ENCODE peak calls at places on chromosomes 1 and 21, in seven cellular contexts. D, Y, I, A, J, K and O are unnamed samples. For H3K4me1, the result is how much of the 10 kb centered on the place peaks cover.

GRCh38 chr21:41834926-41835663 is 44.0 kb downstream of the PRDM15 start:
- DNase-seq in D (no peak), J (no peak), K (no peak), A (no peak), Y (no peak), I (no peak), O (no peak)

GRCh38 chr1:108049083-108049819 is 84.3 kb upstream of the VAV3 start:
- DNase-seq in I (no peak), A (peak), Y (peak), D (no peak), K (no peak), J (no peak), O (no peak)

GRCh38 chr1:236808005-236808404 is 12.9 kb downstream of the MTR start:
- DNase-seq in J (no peak), I (peak), A (no peak), Y (no peak), D (no peak), K (no peak), O (no peak)

GRCh38 chr1:1162597-1163537 is 10.8 kb upstream of the TTLL10 start:
- DNase-seq in J (no peak), A (no peak), Y (no peak), I (no peak), D (peak), K (no peak), O (peak)

GRCh38 chr1:47693115-47693514 is 255.3 kb downstream of the FOXD2 start:
- DNase-seq in K (no peak), I (no peak), J (no peak), Y (no peak), A (no peak), D (no peak), O (no peak)

GRCh38 chr1:24203404-24203803 is 16.3 kb upstream of the IFNLR1 start:
- DNase-seq in A (no peak), K (no peak), I (no peak), J (peak), D (no peak), Y (no peak), O (no peak)

GRCh38 chr1:153816283-153816904 is 41.2 kb downstream of the SLC27A3 start:
- DNase-seq in A (no peak), J (no peak), K (no peak), Y (no peak), I (no peak), D (no peak), O (no peak)

GRCh38 chr1:175890958-175891357 is 147.6 kb upstream of the TNR start:
- DNase-seq in K (no peak), I (no peak), Y (no peak), A (no peak), J (no peak), D (no peak), O (no peak)

GRCh38 chr1:52032785-52033131 is 852 bp downstream of the KTI12 start:
- DNase-seq in J (peak), K (no peak), D (peak), A (peak), I (peak), Y (peak), O (peak)

GRCh38 chr1:245837741-245838140 is 669.3 kb downstream of the SMYD3 start:
- DNase-seq in D (no peak), Y (no peak), A (no peak), I (peak), K (no peak), J (no peak), O (no peak)

DNA sequence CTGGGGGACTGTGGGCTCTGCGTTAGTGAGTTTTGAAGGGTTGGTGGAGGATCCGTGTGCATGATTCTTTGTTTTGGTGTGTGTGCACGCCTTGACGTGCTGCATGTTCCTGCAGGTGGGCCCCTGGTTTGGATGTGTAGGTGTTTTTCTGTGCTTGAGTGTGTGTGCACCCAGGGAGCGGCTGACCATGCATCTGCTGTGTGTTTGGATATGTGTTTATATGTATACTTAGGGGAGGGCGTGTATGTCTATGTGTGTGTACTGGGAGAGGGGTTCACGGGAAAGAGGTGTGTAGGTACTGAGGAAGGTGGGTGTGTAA is 1.1 kb downstream of the VANGL2 start:
- DNase-seq in Y (no peak), A (no peak), J (no peak), I (no peak), K (no peak), D (no peak), O (no peak)
- H3K4me1 ChIP-seq in Y (under half), A (under half), J (under half), I (under half), K (half or more), D (under half), O (under half)

GRCh38 chr1:42957229-42957879 is 1.3 kb downstream of the SLC2A1 start:
- DNase-seq in K (no peak), Y (no peak), A (no peak), I (no peak), D (no peak), J (no peak), O (no peak)
- H3K4me1 ChIP-seq in K (half or more), Y (under half), A (under half), I (under half), D (under half), J (half or more), O (half or more)

DNA sequence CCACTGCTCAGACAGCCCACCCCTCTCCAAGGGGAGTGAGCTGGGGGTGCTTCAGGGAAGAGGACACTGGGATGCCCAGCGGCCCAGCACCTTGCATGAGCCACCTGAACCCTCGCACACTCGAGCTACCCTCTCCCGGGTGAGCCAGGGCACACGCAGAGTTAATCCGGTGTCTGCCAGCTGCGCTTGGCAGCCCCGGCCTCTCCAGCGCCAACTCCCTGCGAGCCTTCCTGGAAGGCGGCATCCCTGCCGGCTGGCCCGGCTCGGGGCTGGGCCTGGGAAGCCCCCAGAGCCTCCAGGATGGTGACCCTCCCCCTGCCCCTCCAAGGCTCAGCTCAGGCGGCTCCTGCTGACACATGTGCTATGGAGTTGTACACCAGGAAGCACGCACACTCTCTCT is 48.7 kb downstream of the RAP1GAP start:
- DNase-seq in D (peak), K (no peak), J (no peak), A (no peak), Y (no peak), I (no peak), O (no peak)
- H3K4me1 ChIP-seq in D (under half), K (under half), J (under half), A (under half), Y (under half), I (under half), O (under half)

GRCh38 chr1:155136728-155137127 is 1.1 kb downstream of the SLC50A1 start:
- DNase-seq in A (no peak), Y (no peak), I (no peak), J (no peak), D (no peak), K (no peak), O (no peak)
- H3K4me1 ChIP-seq in A (under half), Y (under half), I (under half), J (under half), D (under half), K (under half), O (under half)

GRCh38 chr1:198908995-198909394 is 270.2 kb downstream of the PTPRC start:
- DNase-seq in K (no peak), D (no peak), I (no peak), Y (no peak), A (no peak), J (no peak), O (no peak)
- H3K4me1 ChIP-seq in K (under half), D (under half), I (under half), Y (under half), A (under half), J (under half), O (under half)

DNA sequence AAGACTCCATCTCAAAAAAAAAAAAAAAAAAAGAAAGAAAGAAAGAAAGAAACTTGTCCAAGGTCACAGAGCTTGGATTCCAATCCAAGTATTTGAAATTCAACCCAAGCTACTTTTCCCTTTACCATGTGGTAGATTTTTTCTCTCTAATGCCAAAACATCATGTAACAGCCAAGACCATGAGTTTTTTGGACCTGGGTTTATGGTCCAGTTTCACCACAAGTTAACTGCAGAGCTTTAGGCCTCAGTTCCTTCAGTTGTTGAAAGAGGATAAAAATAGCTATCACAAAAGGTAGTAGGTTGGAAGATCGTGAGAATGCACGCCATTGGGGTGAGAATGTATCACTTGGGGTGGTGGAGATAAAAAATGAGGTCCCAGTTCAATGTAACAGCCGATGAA is 33.4 kb downstream of the ATP2B4 start:
- DNase-seq in Y (no peak), J (no peak), D (no peak), A (no peak), K (no peak), I (no peak), O (no peak)
- H3K4me1 ChIP-seq in Y (under half), J (half or more), D (under half), A (under half), K (under half), I (under half), O (under half)

GRCh38 chr1:111622166-111622565 is 2.6 kb downstream of the RAP1A start:
- DNase-seq in I (no peak), A (no peak), Y (no peak), D (no peak), J (no peak), K (no peak), O (no peak)
- H3K4me1 ChIP-seq in I (under half), A (under half), Y (under half), D (under half), J (half or more), K (under half), O (under half)